ENCODE peak calls at places on chromosomes 6 and 20, in seven cellular contexts. One of them, this sample, is unnamed.

GRCh38 chr6:145071836-145072235 is 663.5 kb downstream of the EPM2A start:
- DNase-seq in breast epithelium: no peak
- DNase-seq in heart left ventricle: no peak
- DNase-seq in foreskin fibroblast: peak; percentile 80
- DNase-seq in neural crest cell: no peak
- DNase-seq in IMR-90: peak; percentile 93
- DNase-seq in HFFc6: peak; percentile 86
- DNase-seq in this sample: no peak

GRCh38 chr6:44224154-44224977 is 971 bp downstream of the SLC29A1 start:
- DNase-seq in breast epithelium: no peak
- DNase-seq in heart left ventricle: no peak
- DNase-seq in foreskin fibroblast: no peak
- DNase-seq in neural crest cell: no peak
- DNase-seq in IMR-90: peak; percentile 8
- DNase-seq in HFFc6: peak; percentile 26
- DNase-seq in this sample: peak; percentile 53

GRCh38 chr6:10837009-10837691 is 1.2 kb downstream of the MAK start:
- DNase-seq in breast epithelium: no peak
- DNase-seq in heart left ventricle: peak; percentile 35
- DNase-seq in foreskin fibroblast: peak; percentile 9
- DNase-seq in neural crest cell: peak; percentile 22
- DNase-seq in IMR-90: no peak
- DNase-seq in HFFc6: no peak
- DNase-seq in this sample: peak; percentile 6

GRCh38 chr6:72425003-72425681 is 196.7 kb upstream of the KCNQ5 start:
- DNase-seq in breast epithelium: no peak
- DNase-seq in heart left ventricle: no peak
- DNase-seq in foreskin fibroblast: peak; percentile 92
- DNase-seq in neural crest cell: no peak
- DNase-seq in IMR-90: peak; percentile 93
- DNase-seq in HFFc6: peak; percentile 92
- DNase-seq in this sample: no peak

GRCh38 chr6:142846883-142847287 is 98.1 kb downstream of the HIVEP2 start:
- DNase-seq in breast epithelium: no peak
- DNase-seq in heart left ventricle: peak; percentile 56
- DNase-seq in foreskin fibroblast: peak; percentile 94
- DNase-seq in neural crest cell: no peak
- DNase-seq in IMR-90: peak; percentile 95
- DNase-seq in HFFc6: peak; percentile 95
- DNase-seq in this sample: no peak

GRCh38 chr6:10398439-10399218 is 16.2 kb downstream of the TFAP2A start:
- DNase-seq in breast epithelium: no peak
- DNase-seq in heart left ventricle: no peak
- DNase-seq in foreskin fibroblast: no peak
- DNase-seq in neural crest cell: no peak
- DNase-seq in IMR-90: no peak
- DNase-seq in HFFc6: no peak
- DNase-seq in this sample: no peak

GRCh38 chr6:127841811-127842210 is 59.0 kb downstream of the THEMIS start:
- DNase-seq in breast epithelium: no peak
- DNase-seq in heart left ventricle: no peak
- DNase-seq in foreskin fibroblast: no peak
- DNase-seq in neural crest cell: no peak
- DNase-seq in IMR-90: peak; percentile 56
- DNase-seq in HFFc6: no peak
- DNase-seq in this sample: no peak

GRCh38 chr6:141988954-141989705 is 143.6 kb upstream of the GJE1 start:
- DNase-seq in breast epithelium: no peak
- DNase-seq in heart left ventricle: no peak
- DNase-seq in foreskin fibroblast: peak; percentile 78
- DNase-seq in neural crest cell: peak; percentile 6
- DNase-seq in IMR-90: peak; percentile 81
- DNase-seq in HFFc6: peak; percentile 79
- DNase-seq in this sample: peak; percentile 40

GRCh38 chr20:10555393-10555792 is 118.4 kb downstream of the JAG1 start:
- DNase-seq in breast epithelium: no peak
- DNase-seq in heart left ventricle: no peak
- DNase-seq in foreskin fibroblast: no peak
- DNase-seq in neural crest cell: no peak
- DNase-seq in IMR-90: no peak
- DNase-seq in HFFc6: no peak
- DNase-seq in this sample: no peak

GRCh38 chr6:12656841-12657435 is 59.6 kb upstream of the PHACTR1 start:
- DNase-seq in breast epithelium: no peak
- DNase-seq in heart left ventricle: no peak
- DNase-seq in foreskin fibroblast: peak; percentile 13
- DNase-seq in neural crest cell: no peak
- DNase-seq in IMR-90: no peak
- DNase-seq in HFFc6: no peak
- DNase-seq in this sample: no peak

GRCh38 chr20:6783752-6784725 is 16.6 kb downstream of the BMP2 start:
- DNase-seq in breast epithelium: no peak
- DNase-seq in heart left ventricle: peak; percentile 8
- DNase-seq in foreskin fibroblast: no peak
- DNase-seq in neural crest cell: no peak
- DNase-seq in IMR-90: no peak
- DNase-seq in HFFc6: no peak
- DNase-seq in this sample: no peak

GRCh38 chr6:3204921-3205320 is 22.5 kb downstream of the TUBB2B start:
- DNase-seq in breast epithelium: no peak
- DNase-seq in heart left ventricle: no peak
- DNase-seq in foreskin fibroblast: no peak
- DNase-seq in neural crest cell: no peak
- DNase-seq in IMR-90: no peak
- DNase-seq in HFFc6: no peak
- DNase-seq in this sample: no peak

GRCh38 chr20:37315293-37316110 is 26.0 kb downstream of the MANBAL start:
- DNase-seq in breast epithelium: no peak
- DNase-seq in heart left ventricle: peak; percentile 81
- DNase-seq in foreskin fibroblast: peak; percentile 58
- DNase-seq in neural crest cell: no peak
- DNase-seq in IMR-90: peak; percentile 92
- DNase-seq in HFFc6: peak; percentile 69
- DNase-seq in this sample: no peak

DNA sequence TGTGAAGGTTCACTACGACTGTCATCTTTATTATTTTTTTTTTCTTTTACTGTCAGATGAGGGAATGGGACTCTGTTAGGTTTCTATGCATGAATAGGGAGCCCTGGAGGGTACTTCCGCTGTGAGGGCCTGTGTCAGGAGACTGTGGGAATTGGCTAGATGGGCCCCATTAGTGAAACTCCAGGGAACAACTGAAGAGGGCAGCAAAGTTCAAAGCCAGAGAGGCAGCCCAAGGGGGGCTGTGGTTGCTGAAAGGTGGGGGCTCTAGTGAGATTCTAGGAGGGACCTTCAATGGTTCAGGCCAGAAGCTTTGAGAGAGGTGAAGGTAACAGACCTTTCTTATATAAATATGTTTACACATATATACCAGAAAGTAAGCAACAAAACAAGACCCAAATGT is 13.2 kb upstream of the EPB41L1 start:
- DNase-seq in breast epithelium: no peak
- DNase-seq in heart left ventricle: no peak
- DNase-seq in foreskin fibroblast: no peak
- DNase-seq in neural crest cell: no peak
- DNase-seq in IMR-90: no peak
- DNase-seq in HFFc6: no peak
- DNase-seq in this sample: no peak
- TF ChIP-seq CTCF in breast epithelium: no peak
- TF ChIP-seq CTCF in heart left ventricle: no peak
- TF ChIP-seq CTCF in foreskin fibroblast: no peak
- TF ChIP-seq CTCF in neural crest cell: no peak
- TF ChIP-seq CTCF in IMR-90: peak; percentile 3
- TF ChIP-seq CTCF in HFFc6: peak; percentile 22
- TF ChIP-seq CTCF in this sample: no peak

DNA sequence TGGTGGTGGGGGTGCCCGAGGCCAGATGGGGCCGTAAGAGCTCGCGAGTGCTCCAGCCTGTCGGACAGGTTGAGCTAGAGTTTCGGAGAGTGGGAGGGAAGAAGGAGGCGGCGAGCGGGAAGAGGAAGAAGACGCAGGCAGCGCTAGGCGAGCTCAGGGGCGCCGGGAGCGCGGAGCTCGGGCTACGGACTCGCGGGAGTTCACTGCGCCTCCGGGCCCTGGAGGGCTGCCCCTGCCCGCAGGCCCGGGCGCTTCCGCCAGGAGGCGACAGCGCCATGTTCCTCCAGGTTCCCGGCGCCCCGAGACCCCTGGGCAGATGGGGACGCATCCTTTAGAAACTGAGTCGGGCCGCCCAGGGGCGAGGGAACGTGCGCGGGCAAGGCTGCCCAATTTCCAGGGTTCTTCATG is 984 bp downstream of the TFAP2C start:
- DNase-seq in breast epithelium: peak; percentile 90
- DNase-seq in heart left ventricle: no peak
- DNase-seq in foreskin fibroblast: peak; percentile 85
- DNase-seq in neural crest cell: peak; percentile 69
- DNase-seq in IMR-90: no peak
- DNase-seq in HFFc6: peak; percentile 78
- DNase-seq in this sample: peak; percentile 28
- TF ChIP-seq CTCF in breast epithelium: peak; percentile 55
- TF ChIP-seq CTCF in heart left ventricle: peak; percentile 31
- TF ChIP-seq CTCF in foreskin fibroblast: peak; percentile 88
- TF ChIP-seq CTCF in neural crest cell: peak; percentile 86
- TF ChIP-seq CTCF in IMR-90: peak; percentile 30
- TF ChIP-seq CTCF in HFFc6: peak; percentile 94
- TF ChIP-seq CTCF in this sample: peak; percentile 23

GRCh38 chr6:30893666-30894065 is 9.3 kb downstream of the DDR1 start:
- DNase-seq in breast epithelium: no peak
- DNase-seq in heart left ventricle: no peak
- DNase-seq in foreskin fibroblast: no peak
- DNase-seq in neural crest cell: no peak
- DNase-seq in IMR-90: no peak
- DNase-seq in HFFc6: no peak
- DNase-seq in this sample: no peak

GRCh38 chr6:30894381-30894780 is 10.1 kb downstream of the DDR1 start:
- DNase-seq in breast epithelium: no peak
- DNase-seq in heart left ventricle: no peak
- DNase-seq in foreskin fibroblast: no peak
- DNase-seq in neural crest cell: no peak
- DNase-seq in IMR-90: no peak
- DNase-seq in HFFc6: no peak
- DNase-seq in this sample: no peak

GRCh38 chr6:30891450-30891723 is 7.1 kb downstream of the DDR1 start:
- DNase-seq in breast epithelium: no peak
- DNase-seq in heart left ventricle: no peak
- DNase-seq in foreskin fibroblast: no peak
- DNase-seq in neural crest cell: no peak
- DNase-seq in IMR-90: no peak
- DNase-seq in HFFc6: no peak
- DNase-seq in this sample: no peak

GRCh38 chr6:30891816-30892553 is 7.7 kb downstream of the DDR1 start:
- DNase-seq in breast epithelium: no peak
- DNase-seq in heart left ventricle: no peak
- DNase-seq in foreskin fibroblast: no peak
- DNase-seq in neural crest cell: no peak
- DNase-seq in IMR-90: no peak
- DNase-seq in HFFc6: no peak
- DNase-seq in this sample: no peak

DNA sequence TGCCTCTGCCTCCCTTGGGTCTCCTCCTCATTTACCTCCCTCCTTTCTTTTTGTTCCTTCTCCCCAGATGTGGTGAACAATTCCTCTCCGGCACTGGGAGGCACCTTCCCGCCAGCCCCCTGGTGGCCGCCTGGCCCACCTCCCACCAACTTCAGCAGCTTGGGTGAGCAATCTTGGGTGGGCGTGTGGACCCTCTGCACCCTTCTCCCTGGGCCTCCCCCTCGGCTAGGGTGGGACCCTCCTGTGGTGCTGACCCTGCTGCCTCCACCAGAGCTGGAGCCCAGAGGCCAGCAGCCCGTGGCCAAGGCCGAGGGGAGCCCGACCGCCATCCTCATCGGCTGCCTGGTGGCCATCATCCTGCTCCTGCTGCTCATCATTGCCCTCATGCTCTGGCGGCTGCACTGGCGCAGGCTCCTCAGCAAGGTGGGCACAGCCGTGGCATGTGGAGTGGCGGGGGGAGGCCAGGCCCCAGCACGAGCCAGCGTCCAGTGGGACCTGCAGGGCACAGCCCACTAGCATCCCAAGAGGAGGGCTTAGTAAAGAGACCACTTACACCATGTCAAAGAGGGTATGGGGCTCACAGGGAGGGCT is 8.8 kb downstream of the DDR1 start:
- DNase-seq in breast epithelium: no peak
- DNase-seq in heart left ventricle: no peak
- DNase-seq in foreskin fibroblast: no peak
- DNase-seq in neural crest cell: no peak
- DNase-seq in IMR-90: no peak
- DNase-seq in HFFc6: no peak
- DNase-seq in this sample: no peak
- TF ChIP-seq CTCF in breast epithelium: no peak
- TF ChIP-seq CTCF in heart left ventricle: no peak
- TF ChIP-seq CTCF in foreskin fibroblast: no peak
- TF ChIP-seq CTCF in neural crest cell: peak; percentile 46
- TF ChIP-seq CTCF in IMR-90: peak; percentile 10
- TF ChIP-seq CTCF in HFFc6: peak; percentile 58
- TF ChIP-seq CTCF in this sample: no peak

DNA sequence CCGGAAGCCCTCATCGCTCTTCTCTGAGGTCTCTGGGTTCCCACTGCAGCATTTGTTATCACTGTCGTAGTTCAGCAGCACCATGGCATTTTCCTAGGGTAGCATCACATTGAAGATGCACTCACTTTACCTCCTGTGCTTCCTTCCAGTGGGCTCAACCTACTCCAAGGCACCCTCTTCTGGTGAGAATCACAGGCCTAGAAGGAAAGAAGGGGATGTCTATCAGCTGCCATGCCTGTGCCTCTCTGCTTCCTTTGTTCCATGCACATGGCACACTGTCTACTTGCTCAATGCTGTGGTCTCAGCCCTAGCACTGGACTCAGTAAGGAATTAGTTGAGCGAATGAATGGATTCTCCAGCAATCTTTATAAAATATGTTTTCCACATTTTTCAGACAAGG is 22.6 kb downstream of the CST4 start:
- DNase-seq in breast epithelium: no peak
- DNase-seq in heart left ventricle: no peak
- DNase-seq in foreskin fibroblast: no peak
- DNase-seq in neural crest cell: no peak
- DNase-seq in IMR-90: no peak
- DNase-seq in HFFc6: no peak
- DNase-seq in this sample: no peak
- TF ChIP-seq CTCF in breast epithelium: no peak
- TF ChIP-seq CTCF in heart left ventricle: peak; percentile 13
- TF ChIP-seq CTCF in foreskin fibroblast: peak; percentile 6
- TF ChIP-seq CTCF in neural crest cell: no peak
- TF ChIP-seq CTCF in IMR-90: peak; percentile 15
- TF ChIP-seq CTCF in HFFc6: no peak
- TF ChIP-seq CTCF in this sample: no peak